ENCODE peak calls at places on chromosome 18, in nine cellular contexts. G is right cardiac atrium; B is pancreas; A is activated naive CD8-positive, alpha-beta T cell treated with anti-CD3 and anti-CD28 coated beads, Interleukin-2, amount 50 U/mL, for 24 hours; U is activated CD8-positive, alpha-beta T cell treated with anti-CD3 and anti-CD28 coated beads for 36 hours; W is Panc1; X is HepG2; P is lower lobe of right lung; R is activated CD8-positive, alpha-beta memory T cell treated with anti-CD3 and anti-CD28 coated beads, Interleukin-2, amount 10 ng/mL, durations not matched to agents 7 days and 5 days. V is an unnamed sample.

GRCh38 chr18:13615432-13615861 is 110.9 kb downstream of the FAM210A start:
- ATAC-seq in P (no peak), B (no peak), A (peak), U (peak), X (no peak), G (peak), R (peak), W (no peak), V (no peak)

GRCh38 chr18:6624271-6624670 is 105.2 kb upstream of the ARHGAP28 start:
- ATAC-seq in X (no peak), G (peak), U (no peak), B (peak), R (no peak), W (no peak), P (no peak), A (no peak), V (no peak)

GRCh38 chr18:67705748-67706147 is 189.2 kb upstream of the DSEL start:
- ATAC-seq in P (no peak), X (peak), G (no peak), A (no peak), R (no peak), U (no peak), B (no peak), W (no peak), V (no peak)

GRCh38 chr18:52280702-52281101 is 59.3 kb upstream of the DCC start:
- ATAC-seq in P (no peak), U (no peak), G (no peak), R (no peak), X (no peak), A (no peak), B (no peak), W (no peak), V (no peak)

GRCh38 chr18:12861637-12862036 is 22.4 kb downstream of the PTPN2 start:
- ATAC-seq in A (no peak), X (no peak), P (no peak), G (no peak), W (no peak), U (no peak), R (no peak), B (no peak), V (no peak)

GRCh38 chr18:60174832-60175231 is 197.7 kb downstream of the MC4R start:
- ATAC-seq in B (no peak), R (no peak), W (no peak), U (no peak), G (no peak), P (no peak), X (no peak), A (no peak), V (no peak)

GRCh38 chr18:63148449-63149199 is 170.9 kb downstream of the BCL2 start:
- ATAC-seq in P (no peak), W (no peak), U (no peak), X (no peak), R (no peak), A (no peak), B (peak), G (peak), V (no peak)

GRCh38 chr18:79853303-79853992 is 55.7 kb downstream of the KCNG2 start:
- ATAC-seq in U (no peak), W (no peak), A (no peak), B (no peak), X (peak), R (no peak), G (no peak), P (no peak), V (no peak)

GRCh38 chr18:58601468-58602266 is 27.2 kb downstream of the ALPK2 start:
- ATAC-seq in P (no peak), R (no peak), B (no peak), W (no peak), X (peak), G (no peak), A (no peak), U (no peak), V (no peak)

GRCh38 chr18:44715245-44715644 is 34.6 kb downstream of the SETBP1 start:
- ATAC-seq in A (no peak), U (no peak), G (peak), B (peak), X (no peak), P (peak), W (no peak), R (no peak), V (no peak)

GRCh38 chr18:45151645-45152044 is 463.6 kb upstream of the SLC14A2 start:
- ATAC-seq in R (no peak), U (no peak), P (no peak), B (no peak), A (no peak), G (no peak), W (no peak), X (no peak), V (no peak)

V was measured in stimulated activated memory B cell treated with anti-CD40 and anti-IgM and Interleukin-4, amounts not matched to agents 10 μg/mL and 1 μg/mL and 100 μg/mL, for 72 hours.